ENCODE peak calls at places on chromosomes 7 and 10, in nine cellular contexts. X is psoas muscle, N is aorta, P is A549, E is DND-41, F is prostate gland, R is spleen, I is hepatocyte, G is fibroblast of lung. V is an unnamed sample.

GRCh38 chr7:84666668-84667067 is 472.1 kb upstream of the SEMA3A start:
- DNase-seq in N (no peak), I (no peak), F (no peak), X (no peak), E (no peak), G (no peak), R (no peak), P (no peak), V (no peak)

GRCh38 chr10:131777921-131778320 is 122.9 kb upstream of the PPP2R2D start:
- DNase-seq in F (no peak), G (no peak), R (no peak), E (no peak), I (no peak), N (no peak), P (no peak), X (no peak), V (no peak)

GRCh38 chr10:114970515-114970914 is 32.5 kb downstream of the TRUB1 start:
- DNase-seq in P (no peak), I (no peak), G (no peak), E (peak; percentile 39), N (no peak), R (no peak), X (no peak), F (no peak), V (peak; percentile 35)

GRCh38 chr7:29548823-29549222 is 14.8 kb upstream of the PRR15 start:
- DNase-seq in N (no peak), F (no peak), E (no peak), P (no peak), X (no peak), G (no peak), R (no peak), I (no peak), V (no peak)

GRCh38 chr10:22764639-22765038 is 50.3 kb upstream of the PIP4K2A start:
- DNase-seq in F (no peak), N (no peak), I (no peak), E (no peak), P (no peak), R (no peak), X (no peak), G (no peak), V (no peak)

GRCh38 chr10:73898730-73899400 is 12.1 kb upstream of the PLAU start:
- DNase-seq in X (no peak), E (no peak), N (no peak), P (no peak), I (no peak), R (no peak), F (no peak), G (peak; percentile 60), V (no peak)

GRCh38 chr7:36945612-36946400 is 221.5 kb upstream of the AOAH start:
- DNase-seq in I (peak; percentile 51), F (peak; percentile 77), E (no peak), G (no peak), P (no peak), X (no peak), R (no peak), N (no peak), V (no peak)

GRCh38 chr10:68099736-68100135 is 9.6 kb upstream of the MYPN start:
- DNase-seq in P (no peak), N (no peak), F (no peak), X (no peak), R (no peak), I (no peak), G (peak; percentile 91), E (no peak), V (no peak)

GRCh38 chr7:17506090-17506489 is 207.6 kb downstream of the AHR start:
- DNase-seq in G (peak; percentile 63), I (peak; percentile 46), N (no peak), E (no peak), R (no peak), F (peak; percentile 31), P (peak; percentile 5), X (no peak), V (no peak)

GRCh38 chr7:143363011-143363937 is 761 bp upstream of the FAM131B start:
- DNase-seq in X (no peak), F (no peak), I (no peak), N (peak; percentile 63), E (no peak), R (no peak), P (no peak), G (no peak), V (no peak)

GRCh38 chr7:20892776-20893175 is 106.1 kb upstream of the SP8 start:
- DNase-seq in R (no peak), P (no peak), X (no peak), I (no peak), G (no peak), F (no peak), E (no peak), N (no peak), V (no peak)

GRCh38 chr7:102453319-102453718 is 11.3 kb downstream of the ALKBH4 start:
- DNase-seq in X (no peak), R (no peak), P (no peak), G (no peak), N (no peak), F (no peak), I (no peak), E (no peak), V (no peak)

GRCh38 chr10:128474571-128474970 is 348.3 kb upstream of the MKI67 start:
- DNase-seq in X (no peak), I (no peak), R (no peak), N (no peak), E (no peak), G (no peak), F (no peak), P (no peak), V (no peak)

GRCh38 chr7:139987691-139988516 is 74.8 kb downstream of the PARP12 start:
- DNase-seq in G (no peak), F (no peak), E (no peak), N (no peak), P (no peak), R (no peak), X (no peak), I (no peak), V (no peak)

GRCh38 chr7:55481126-55481525 is 91.2 kb downstream of the VOPP1 start:
- DNase-seq in G (no peak), I (no peak), F (no peak), X (no peak), N (no peak), P (no peak), R (peak; percentile 63), E (no peak), V (no peak)

GRCh38 chr10:70093335-70093944 is 39.2 kb downstream of the AIFM2 start:
- DNase-seq in I (no peak), P (no peak), G (no peak), E (peak; percentile 11), F (no peak), X (no peak), R (no peak), N (no peak), V (no peak)

GRCh38 chr10:60901561-60902235 is 42.3 kb downstream of the RHOBTB1 start:
- DNase-seq in R (peak; percentile 83), G (no peak), E (no peak), F (no peak), I (no peak), X (peak; percentile 60), P (no peak), N (no peak), V (no peak)

DNA sequence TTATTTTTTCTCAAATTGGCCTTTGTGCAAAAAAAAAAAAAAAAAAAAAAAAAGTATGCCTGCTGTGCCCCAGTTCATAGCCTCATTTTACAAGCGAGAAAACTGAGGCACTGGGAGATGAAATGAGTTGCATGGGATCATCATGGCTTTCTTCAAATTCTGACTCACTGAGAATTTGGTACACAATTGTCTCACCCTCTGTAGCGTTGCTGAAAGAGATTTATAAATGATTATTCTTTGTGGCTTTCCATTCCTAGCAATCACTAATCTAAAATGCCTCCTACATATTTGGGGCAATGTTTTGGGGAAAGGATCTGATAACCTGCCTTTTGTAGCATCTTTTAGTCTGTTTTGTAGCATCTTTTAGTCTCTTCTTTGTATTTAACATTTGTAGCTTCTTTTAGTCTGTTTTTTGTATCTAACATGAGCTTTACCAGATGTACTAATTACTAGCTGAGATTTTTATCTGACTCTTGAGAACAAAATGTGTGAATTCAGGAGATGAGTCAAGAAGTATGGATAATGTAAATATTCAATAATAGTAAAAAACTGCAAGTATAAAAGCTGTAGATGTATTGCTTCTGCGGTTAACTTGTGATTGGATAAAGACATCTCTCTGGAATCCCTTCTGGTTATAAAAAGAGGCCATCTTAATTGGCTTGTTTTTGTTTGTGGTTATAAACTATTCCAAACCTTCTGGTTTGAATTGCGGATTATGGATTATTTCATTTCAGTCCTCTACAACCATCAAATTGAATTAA is 161.4 kb downstream of the ARID5B start:
- DNase-seq in R (no peak), X (no peak), E (no peak), P (no peak), N (no peak), F (no peak), G (peak; percentile 56), I (no peak), V (peak; percentile 76)
- H3K27ac ChIP-seq in R (no peak overlapping the region), X (peak overlapping the region; percentile 98), E (no peak overlapping the region), P (no peak overlapping the region), N (no peak overlapping the region), F (peak overlapping the region; percentile 45), G (peak overlapping the region; percentile 32), I (peak overlapping the region; percentile 72), V (peak overlapping the region; percentile 87)

GRCh38 chr10:6300106-6300783 is 97.5 kb downstream of the PFKFB3 start:
- DNase-seq in G (peak; percentile 58), N (no peak), I (no peak), F (no peak), X (no peak), R (no peak), E (peak; percentile 47), P (no peak), V (no peak)
- H3K4me1 ChIP-seq in G (no peaks in the 10 kb centered on the region), N (peaks cover 9% of the 10 kb centered on the region), I (peaks cover 37% of the 10 kb centered on the region), F (no peaks in the 10 kb centered on the region), X (no peaks in the 10 kb centered on the region), R (peaks cover 32% of the 10 kb centered on the region), E (peaks cover 26% of the 10 kb centered on the region), P (peaks cover 71% of the 10 kb centered on the region), V (peaks cover 13% of the 10 kb centered on the region)

GRCh38 chr10:56109454-56109853 is 251.6 kb downstream of the ZWINT start:
- DNase-seq in X (no peak), R (peak; percentile 39), I (no peak), N (no peak), F (no peak), E (no peak), P (no peak), G (no peak), V (no peak)
- H3K4me3 ChIP-seq in X (no peak overlapping the region), R (no peak overlapping the region), I (no peak overlapping the region), N (no peak overlapping the region), F (no peak overlapping the region), E (no peak overlapping the region), P (no peak overlapping the region), G (no peak overlapping the region), V (no peak overlapping the region)

GRCh38 chr10:123997486-123998196 is 95.8 kb downstream of the CHST15 start:
- DNase-seq in X (no peak), R (peak; percentile 85), P (no peak), G (peak; percentile 99), E (no peak), I (peak; percentile 51), N (no peak), F (no peak), V (peak; percentile 33)
- H3K27ac ChIP-seq in X (no peak overlapping the region), R (no peak overlapping the region), P (peak overlapping the region; percentile 87), G (peak overlapping the region; percentile 46), E (no peak overlapping the region), I (no peak overlapping the region), N (no peak overlapping the region), F (no peak overlapping the region), V (no peak overlapping the region)

V was measured in SJSA1.